ENCODE peak calls at places on chromosomes 16 and 17, in six cellular contexts. A is HEK293T; S is body of pancreas; H is AG09319; P is activated CD4-positive, alpha-beta T cell treated with anti-CD3 and anti-CD28 coated beads, Interleukin-2, amount 50 U/mL, for 1 hour; O is CD8-positive, alpha-beta T cell. T is an unnamed sample.

GRCh38 chr17:44317545-44317944 is 7.1 kb downstream of the SLC25A39 start:
- DNase-seq in A (no peak), S (no peak), H (no peak), P (no peak), O (no peak), T (no peak)

GRCh38 chr16:26524831-26525230 is 541.9 kb upstream of the C16orf82 start:
- DNase-seq in A (no peak), S (no peak), H (no peak), P (no peak), O (no peak), T (no peak)

GRCh38 chr16:67301080-67301757 is 21.9 kb downstream of the PLEKHG4 start:
- DNase-seq in A (no peak), S (no peak), H (no peak), P (no peak), O (no peak), T (peak; percentile 1)

GRCh38 chr16:49459953-49460735 is 86.5 kb downstream of the C16orf78 start:
- DNase-seq in A (no peak), S (no peak), H (no peak), P (no peak), O (no peak), T (no peak)

GRCh38 chr17:41977991-41978390 is 11.4 kb downstream of the CNP start:
- DNase-seq in A (no peak), S (peak; percentile 54), H (no peak), P (no peak), O (no peak), T (no peak)

GRCh38 chr17:5745091-5745820 is 160.9 kb upstream of the NLRP1 start:
- DNase-seq in A (no peak), S (no peak), H (no peak), P (no peak), O (no peak), T (no peak)

GRCh38 chr16:46897471-46897870 is 13.3 kb downstream of the GPT2 start:
- DNase-seq in A (no peak), S (peak; percentile 62), H (no peak), P (no peak), O (no peak), T (no peak)

GRCh38 chr16:85045077-85045476 is 17.5 kb downstream of the KIAA0513 start:
- DNase-seq in A (no peak), S (no peak), H (no peak), P (no peak), O (no peak), T (no peak)

GRCh38 chr16:525520-526180 is 1.9 kb upstream of the CAPN15 start:
- DNase-seq in A (no peak), S (peak; percentile 59), H (peak; percentile 29), P (peak; percentile 37), O (peak; percentile 26), T (no peak)

GRCh38 chr16:11297492-11298142 is 16.5 kb upstream of the PRM1 start:
- DNase-seq in A (no peak), S (peak; percentile 86), H (peak; percentile 32), P (peak; percentile 55), O (peak; percentile 53), T (no peak)

GRCh38 chr17:39134878-39135277 is 16.6 kb downstream of the PLXDC1 start:
- DNase-seq in A (no peak), S (no peak), H (no peak), P (no peak), O (no peak), T (no peak)

GRCh38 chr16:22400899-22401298 is 26.5 kb upstream of the CDR2 start:
- DNase-seq in A (no peak), S (no peak), H (no peak), P (no peak), O (no peak), T (no peak)

GRCh38 chr16:20084624-20085226 is 11.0 kb upstream of the GPR139 start:
- DNase-seq in A (no peak), S (no peak), H (no peak), P (no peak), O (no peak), T (no peak)

GRCh38 chr17:7262192-7263070 is at the start of gene CLDN7:
- DNase-seq in A (no peak), S (peak; percentile 97), H (no peak), P (no peak), O (no peak), T (no peak)

GRCh38 chr17:59812139-59812538 is 80.6 kb downstream of the TUBD1 start:
- DNase-seq in A (no peak), S (no peak), H (no peak), P (no peak), O (no peak), T (no peak)

GRCh38 chr16:48123104-48123788 is 32.5 kb downstream of the ABCC12 start:
- DNase-seq in A (no peak), S (no peak), H (peak; percentile 85), P (no peak), O (no peak), T (no peak)

GRCh38 chr17:64357191-64357981 is 33.3 kb downstream of the PECAM1 start:
- DNase-seq in A (no peak), S (no peak), H (peak; percentile 98), P (no peak), O (no peak), T (no peak)

GRCh38 chr17:67246648-67247415 is 1.8 kb upstream of the HELZ start:
- DNase-seq in A (peak; percentile 30), S (peak; percentile 79), H (no peak), P (peak; percentile 27), O (peak; percentile 13), T (peak; percentile 56)

GRCh38 chr16:57013268-57013667 is 23.9 kb downstream of the NLRC5 start:
- DNase-seq in A (no peak), S (no peak), H (no peak), P (no peak), O (no peak), T (no peak)

GRCh38 chr17:57271821-57272220 is 15.5 kb downstream of the MSI2 start:
- DNase-seq in A (no peak), S (no peak), H (no peak), P (no peak), O (no peak), T (no peak)

GRCh38 chr16:86396918-86397317 is 113.4 kb upstream of the FOXF1 start:
- DNase-seq in A (no peak), S (no peak), H (peak; percentile 60), P (no peak), O (no peak), T (no peak)

GRCh38 chr16:55949518-55949917 is 74.3 kb upstream of the CES5A start:
- DNase-seq in A (no peak), S (no peak), H (no peak), P (no peak), O (no peak), T (no peak)

GRCh38 chr17:49589556-49589885 is 13.8 kb downstream of the NXPH3 start:
- DNase-seq in A (no peak), S (no peak), H (no peak), P (no peak), O (no peak), T (no peak)

GRCh38 chr17:5667871-5668270 is 83.6 kb upstream of the NLRP1 start:
- DNase-seq in A (peak; percentile 34), S (no peak), H (no peak), P (no peak), O (no peak), T (peak; percentile 15)

GRCh38 chr17:47277921-47278320 is 24.3 kb downstream of the ITGB3 start:
- DNase-seq in A (no peak), S (no peak), H (no peak), P (no peak), O (no peak), T (no peak)

GRCh38 chr16:10552998-10553491 is 27.4 kb downstream of the EMP2 start:
- DNase-seq in A (no peak), S (peak; percentile 18), H (no peak), P (peak; percentile 32), O (no peak), T (no peak)

GRCh38 chr17:13922885-13923284 is 146.4 kb upstream of the COX10 start:
- DNase-seq in A (no peak), S (no peak), H (no peak), P (no peak), O (no peak), T (no peak)

GRCh38 chr17:32487460-32488176 is 825 bp downstream of the CDK5R1 start:
- DNase-seq in A (peak; percentile 13), S (no peak), H (no peak), P (peak; percentile 37), O (no peak), T (peak; percentile 59)

T was measured in HuH-7.5.